ENCODE peak calls at places on chromosomes 5 and 9, in four cellular contexts. N, I, M and C are unnamed samples.
A peak's percentile ranks its signal among the peaks of the same experiment; 100 is the strongest.

GRCh38 chr9:74753650-74754049 is 134.1 kb downstream of the TRPM6 start:
- DNase-seq in N (no peak), I (no peak), M (no peak), C (no peak)

GRCh38 chr9:138077126-138077525 is 199.5 kb downstream of the CACNA1B start:
- DNase-seq in N (no peak), I (peak; percentile 62), M (no peak), C (no peak)

GRCh38 chr5:81194633-81195333 is 38.3 kb upstream of the CKMT2 start:
- DNase-seq in N (no peak), I (peak; percentile 80), M (peak; percentile 84), C (peak; percentile 78)

GRCh38 chr5:132766806-132767055 is 10.3 kb downstream of the SEPTIN8 start:
- DNase-seq in N (no peak), I (no peak), M (no peak), C (no peak)

GRCh38 chr5:43854697-43855292 is 251.8 kb downstream of the NNT start:
- DNase-seq in N (no peak), I (no peak), M (peak; percentile 2), C (peak; percentile 21)

GRCh38 chr9:16275795-16276624 is 594.5 kb downstream of the BNC2 start:
- DNase-seq in N (no peak), I (no peak), M (no peak), C (no peak)

GRCh38 chr9:125631391-125632085 is 75.5 kb downstream of the MAPKAP1 start:
- DNase-seq in N (no peak), I (no peak), M (peak; percentile 80), C (peak; percentile 68)

GRCh38 chr5:132050661-132051371 is 9.6 kb upstream of the IL3 start:
- DNase-seq in N (no peak), I (peak; percentile 63), M (no peak), C (no peak)

GRCh38 chr9:125484632-125485282 is 222.3 kb downstream of the MAPKAP1 start:
- DNase-seq in N (no peak), I (no peak), M (peak; percentile 81), C (peak; percentile 90)

GRCh38 chr5:63820557-63820956 is 141.7 kb downstream of the HTR1A start:
- DNase-seq in N (no peak), I (no peak), M (no peak), C (no peak)

GRCh38 chr9:3391414-3391813 is 134.4 kb downstream of the RFX3 start:
- DNase-seq in N (no peak), I (no peak), M (no peak), C (no peak)

DNA sequence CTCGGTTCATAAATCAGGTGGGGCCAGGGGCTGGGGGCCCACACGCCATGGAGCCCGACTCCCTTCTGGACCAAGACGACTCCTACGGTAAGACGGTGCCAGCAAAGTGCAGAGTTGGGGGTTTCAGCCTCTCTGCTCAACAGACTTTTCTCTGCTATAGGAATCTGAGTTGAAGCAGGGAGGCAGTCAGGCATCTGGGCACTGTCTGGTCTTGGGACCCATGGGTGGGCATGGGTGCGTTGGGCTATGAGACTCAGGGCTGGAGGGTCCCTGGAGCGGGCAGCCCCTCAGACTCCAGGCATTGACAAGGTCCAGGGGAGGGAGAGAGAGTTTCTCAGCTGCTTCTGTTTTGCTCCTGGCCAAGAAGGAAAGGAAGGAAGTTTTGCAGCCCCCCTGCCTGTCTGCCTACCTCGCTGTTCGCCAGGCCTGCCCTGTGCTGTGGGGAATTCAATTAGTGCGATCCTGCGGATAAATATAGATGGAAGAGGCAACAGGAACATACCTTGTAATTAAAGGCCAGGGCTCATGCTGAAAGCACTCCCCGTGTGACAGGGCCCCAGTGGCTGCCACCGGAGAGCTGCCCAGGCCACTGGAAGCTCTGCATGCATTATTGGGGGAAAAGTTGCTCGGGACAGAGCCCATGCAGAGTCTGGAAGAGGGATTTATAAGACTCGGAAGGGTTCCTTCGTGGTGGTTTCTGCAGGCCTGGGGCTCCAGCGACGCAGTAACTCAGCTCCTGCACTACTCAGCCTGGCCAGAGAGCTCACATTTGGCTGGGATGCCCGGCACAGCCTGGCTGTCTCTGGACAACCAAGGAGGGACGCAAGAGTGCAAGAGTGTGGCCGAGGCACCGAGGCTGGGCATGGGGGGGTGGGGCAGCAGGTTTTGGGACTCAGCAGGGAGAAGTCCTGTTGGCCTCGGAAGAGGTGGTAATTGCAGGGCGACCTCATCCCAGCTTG is 67.8 kb upstream of the GGTA1 start:
- DNase-seq in N (no peak), I (no peak), M (peak; percentile 18), C (peak; percentile 21)
- H3K4me3 ChIP-seq in N (no peak overlapping the region), I (peak overlapping the region; percentile 65), M (no peak overlapping the region), C (peak overlapping the region; percentile 12)

GRCh38 chr9:110047955-110048472 is 159.9 kb downstream of the C9orf152 start:
- DNase-seq in N (no peak), I (no peak), M (no peak), C (no peak)

GRCh38 chr9:110048473-110048975 is 159.4 kb downstream of the C9orf152 start:
- DNase-seq in N (no peak), I (peak; percentile 81), M (peak; percentile 89), C (peak; percentile 69)

GRCh38 chr9:110047232-110047954 is 160.6 kb downstream of the C9orf152 start:
- DNase-seq in N (no peak), I (no peak), M (no peak), C (no peak)

GRCh38 chr9:110049699-110050450 is 158.1 kb downstream of the C9orf152 start:
- DNase-seq in N (no peak), I (no peak), M (peak; percentile 36), C (no peak)

DNA sequence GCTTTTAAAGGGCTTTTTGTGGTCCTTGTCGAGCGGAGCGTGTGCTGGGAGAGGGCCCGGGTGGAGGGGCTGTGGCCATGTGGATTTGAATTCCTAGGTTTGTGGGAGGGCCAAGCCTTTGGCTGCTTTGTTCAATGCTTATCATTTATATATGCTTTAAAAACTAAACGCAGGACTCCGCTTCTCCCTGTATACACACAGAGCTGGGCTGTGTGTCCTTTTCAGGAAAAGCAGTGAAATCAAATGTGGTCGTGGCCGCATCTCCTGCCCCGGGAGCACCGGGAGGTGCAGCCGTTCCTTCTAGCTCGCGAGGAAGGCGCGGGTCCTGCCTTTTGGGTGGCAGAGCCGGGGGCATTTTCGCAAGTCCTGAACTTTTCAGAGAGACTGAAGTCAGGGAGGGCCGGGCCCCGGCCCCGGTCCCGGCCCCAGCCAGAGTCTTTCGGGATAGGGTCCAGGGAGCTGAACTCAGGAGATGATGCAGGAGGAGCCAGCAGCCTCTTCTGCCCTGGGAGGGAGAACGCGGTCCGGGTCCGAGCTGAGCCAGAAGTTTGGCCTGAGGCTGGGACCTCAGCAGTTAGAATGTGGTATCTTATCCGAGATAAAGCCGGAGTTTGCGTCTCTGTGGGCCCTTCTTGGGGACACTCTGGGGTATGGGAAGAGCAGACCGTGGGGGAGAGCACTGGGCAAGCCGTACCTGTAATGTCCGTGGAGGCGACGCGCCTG is 158.8 kb downstream of the C9orf152 start:
- DNase-seq in N (no peak), I (peak; percentile 73), M (peak; percentile 57), C (no peak)
- H3K4me3 ChIP-seq in N (peak overlapping the region; percentile 82), I (peak overlapping the region; percentile 87), M (peak overlapping the region; percentile 97), C (peak overlapping the region; percentile 93)

DNA sequence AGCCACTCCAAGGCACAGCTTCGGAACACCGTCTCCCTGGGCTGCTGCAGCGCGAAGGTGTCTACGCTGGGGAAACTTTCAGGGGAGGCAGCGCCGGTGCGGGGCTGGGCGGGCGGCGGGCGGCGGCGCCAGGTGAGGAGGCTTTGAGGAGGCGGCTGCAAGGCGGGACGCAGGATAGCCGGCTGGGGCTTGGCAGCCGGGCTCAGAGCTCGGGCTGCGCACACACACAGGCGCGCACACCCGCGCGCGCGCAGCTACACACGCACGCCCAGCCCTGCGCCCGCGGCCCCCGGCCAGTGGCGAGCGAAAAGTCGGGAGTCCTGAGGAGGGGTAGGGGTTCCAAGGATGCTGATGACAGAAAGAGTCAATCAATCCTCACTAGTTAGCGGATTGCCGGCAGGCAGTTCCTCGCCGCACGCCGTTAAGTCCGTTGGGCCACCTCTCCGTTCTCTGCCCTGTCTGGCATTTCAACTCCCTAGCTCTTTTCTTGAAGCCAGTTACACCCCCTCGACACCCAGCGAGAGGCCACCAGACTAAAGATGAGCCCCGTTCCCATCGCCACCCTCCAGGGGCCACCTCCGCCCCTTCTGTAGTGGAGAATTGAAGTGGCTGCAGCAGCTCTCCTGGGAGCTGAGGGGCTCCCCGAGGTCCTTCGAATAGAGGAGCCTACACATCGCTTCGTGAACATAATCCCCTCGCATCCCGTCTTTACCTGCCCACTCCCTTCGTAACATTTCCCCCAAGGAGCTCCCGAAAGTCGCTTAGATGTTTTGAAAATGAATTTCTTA is 1640.3 kb upstream of the C9orf72 start:
- DNase-seq in N (no peak), I (no peak), M (no peak), C (no peak)
- H3K4me3 ChIP-seq in N (peak within 1 kb of the TSS; percentile 14), I (peak within 1 kb of the TSS; percentile 67), M (peak within 1 kb of the TSS; percentile 49), C (peak within 1 kb of the TSS; percentile 9)

GRCh38 chr5:175418252-175418651 is 25.7 kb downstream of the DRD1 start:
- DNase-seq in N (no peak), I (no peak), M (no peak), C (no peak)
- H3K4me3 ChIP-seq in N (no peak overlapping the region), I (no peak overlapping the region), M (no peak overlapping the region), C (no peak overlapping the region)

DNA sequence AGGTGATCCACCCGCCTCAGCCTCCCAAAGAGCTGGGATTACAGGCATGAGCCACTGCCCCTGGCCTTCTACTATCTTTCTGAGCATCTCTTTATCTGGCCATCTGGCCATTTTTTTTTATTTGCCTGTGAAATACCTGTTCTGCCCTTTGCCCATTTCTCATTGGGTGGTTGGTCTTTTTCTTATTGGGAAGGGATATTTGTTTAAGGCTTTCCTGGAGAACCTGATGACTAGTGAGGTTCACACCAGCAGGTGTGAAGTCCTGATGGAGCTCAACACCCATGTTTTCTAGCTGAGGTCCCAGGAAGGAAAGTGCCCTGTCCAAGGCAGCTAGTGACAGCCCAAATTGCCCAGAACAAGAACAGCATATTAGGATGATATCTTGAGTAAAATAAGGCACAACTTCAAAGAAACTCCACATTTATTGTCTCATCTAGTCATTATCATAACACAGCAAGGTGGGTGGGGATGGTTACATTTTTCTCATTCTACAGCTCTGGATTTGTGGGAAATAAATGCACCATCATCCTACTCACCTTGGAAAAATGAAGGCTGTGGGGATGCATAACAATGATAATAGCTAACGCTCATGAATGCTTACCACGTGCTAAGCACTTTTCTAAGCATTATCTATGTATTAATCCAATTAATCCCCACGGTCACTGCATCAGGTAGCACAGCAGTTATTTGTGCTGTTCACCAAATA is 20.3 kb downstream of the SLC36A3 start:
- DNase-seq in N (no peak), I (no peak), M (no peak), C (no peak)
- H3K4me3 ChIP-seq in N (no peak overlapping the region), I (no peak overlapping the region), M (no peak overlapping the region), C (no peak overlapping the region)

GRCh38 chr5:16936150-16937022 is at the start of gene MYO10:
- DNase-seq in N (no peak), I (peak; percentile 80), M (peak; percentile 84), C (peak; percentile 66)

GRCh38 chr5:16934123-16934522 is 2.0 kb downstream of the MYO10 start:
- DNase-seq in N (no peak), I (no peak), M (peak; percentile 90), C (peak; percentile 58)

GRCh38 chr5:16933337-16933736 is 2.8 kb downstream of the MYO10 start:
- DNase-seq in N (no peak), I (no peak), M (no peak), C (no peak)

GRCh38 chr5:16935271-16936149 is 578 bp downstream of the MYO10 start:
- DNase-seq in N (no peak), I (peak; percentile 82), M (peak; percentile 36), C (peak; percentile 30)

DNA sequence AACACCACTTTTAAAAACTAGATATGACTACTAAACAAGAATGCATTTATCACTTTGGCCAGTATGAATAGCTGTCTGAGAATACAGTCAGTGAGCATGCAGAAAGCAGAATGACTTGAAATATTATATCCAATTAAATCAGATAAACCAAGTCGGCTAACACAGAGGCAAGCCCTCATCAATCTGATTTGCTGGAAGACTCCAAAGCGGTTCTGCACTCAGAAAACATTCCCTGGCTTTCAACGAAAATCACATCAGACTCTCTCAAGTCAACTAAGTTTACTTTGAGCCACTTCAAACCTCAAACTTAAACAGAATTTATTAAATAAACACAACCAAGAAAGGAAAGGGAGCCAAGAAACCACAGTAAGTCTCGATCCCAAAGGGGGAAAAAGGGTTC is 1.4 kb downstream of the MYO10 start:
- DNase-seq in N (no peak), I (no peak), M (peak; percentile 69), C (peak; percentile 44)
- H3K4me3 ChIP-seq in N (peak overlapping the region; percentile 99), I (peak overlapping the region; percentile 92), M (peak overlapping the region; percentile 95), C (peak overlapping the region; percentile 82)